ENCODE peak calls at places on chromosomes 1 and 21, in seven cellular contexts. One of them, this sample, is unnamed.

GRCh38 chr1:226309398-226310122 is 596 bp upstream of the LIN9 start:
- DNase-seq in neural progenitor cell: peak
- DNase-seq in NCI-H446: peak
- DNase-seq in A172: peak
- DNase-seq in NCI-H1092: peak
- DNase-seq in GOT3: no peak
- DNase-seq in stimulated activated CD8-positive, alpha-beta memory T cell treated with anti-CD3 and anti-CD28 coated beads, Interleukin-15, amount 100 ng/mL, for 4 hours: no peak
- DNase-seq in this sample: peak

GRCh38 chr1:94050675-94051074 is 70.3 kb downstream of the ABCA4 start:
- DNase-seq in neural progenitor cell: no peak
- DNase-seq in NCI-H446: no peak
- DNase-seq in A172: no peak
- DNase-seq in NCI-H1092: no peak
- DNase-seq in GOT3: no peak
- DNase-seq in stimulated activated CD8-positive, alpha-beta memory T cell treated with anti-CD3 and anti-CD28 coated beads, Interleukin-15, amount 100 ng/mL, for 4 hours: no peak
- DNase-seq in this sample: no peak

GRCh38 chr21:28240586-28240985 is 752.1 kb downstream of the LTN1 start:
- DNase-seq in neural progenitor cell: no peak
- DNase-seq in NCI-H446: no peak
- DNase-seq in A172: no peak
- DNase-seq in NCI-H1092: no peak
- DNase-seq in GOT3: no peak
- DNase-seq in stimulated activated CD8-positive, alpha-beta memory T cell treated with anti-CD3 and anti-CD28 coated beads, Interleukin-15, amount 100 ng/mL, for 4 hours: no peak
- DNase-seq in this sample: no peak

GRCh38 chr1:6248798-6249731 is 5.1 kb downstream of the HES3 start:
- DNase-seq in neural progenitor cell: peak
- DNase-seq in NCI-H446: no peak
- DNase-seq in A172: no peak
- DNase-seq in NCI-H1092: no peak
- DNase-seq in GOT3: no peak
- DNase-seq in stimulated activated CD8-positive, alpha-beta memory T cell treated with anti-CD3 and anti-CD28 coated beads, Interleukin-15, amount 100 ng/mL, for 4 hours: no peak
- DNase-seq in this sample: peak

GRCh38 chr1:166839600-166840308 is 479 bp downstream of the POGK start:
- DNase-seq in neural progenitor cell: peak
- DNase-seq in NCI-H446: peak
- DNase-seq in A172: peak
- DNase-seq in NCI-H1092: peak
- DNase-seq in GOT3: peak
- DNase-seq in stimulated activated CD8-positive, alpha-beta memory T cell treated with anti-CD3 and anti-CD28 coated beads, Interleukin-15, amount 100 ng/mL, for 4 hours: peak
- DNase-seq in this sample: peak

GRCh38 chr1:53629101-53629691 is 109.8 kb downstream of the GLIS1 start:
- DNase-seq in neural progenitor cell: no peak
- DNase-seq in NCI-H446: no peak
- DNase-seq in A172: no peak
- DNase-seq in NCI-H1092: no peak
- DNase-seq in GOT3: no peak
- DNase-seq in stimulated activated CD8-positive, alpha-beta memory T cell treated with anti-CD3 and anti-CD28 coated beads, Interleukin-15, amount 100 ng/mL, for 4 hours: no peak
- DNase-seq in this sample: no peak

GRCh38 chr1:221431068-221431651 is 310.7 kb downstream of the DUSP10 start:
- DNase-seq in neural progenitor cell: no peak
- DNase-seq in NCI-H446: no peak
- DNase-seq in A172: peak
- DNase-seq in NCI-H1092: no peak
- DNase-seq in GOT3: no peak
- DNase-seq in stimulated activated CD8-positive, alpha-beta memory T cell treated with anti-CD3 and anti-CD28 coated beads, Interleukin-15, amount 100 ng/mL, for 4 hours: no peak
- DNase-seq in this sample: no peak

GRCh38 chr1:211613108-211613947 is 34.4 kb upstream of the SLC30A1 start:
- DNase-seq in neural progenitor cell: no peak
- DNase-seq in NCI-H446: peak
- DNase-seq in A172: peak
- DNase-seq in NCI-H1092: no peak
- DNase-seq in GOT3: peak
- DNase-seq in stimulated activated CD8-positive, alpha-beta memory T cell treated with anti-CD3 and anti-CD28 coated beads, Interleukin-15, amount 100 ng/mL, for 4 hours: no peak
- DNase-seq in this sample: no peak

GRCh38 chr1:228894442-228894989 is 159.2 kb downstream of the RHOU start:
- DNase-seq in neural progenitor cell: no peak
- DNase-seq in NCI-H446: no peak
- DNase-seq in A172: no peak
- DNase-seq in NCI-H1092: no peak
- DNase-seq in GOT3: no peak
- DNase-seq in stimulated activated CD8-positive, alpha-beta memory T cell treated with anti-CD3 and anti-CD28 coated beads, Interleukin-15, amount 100 ng/mL, for 4 hours: no peak
- DNase-seq in this sample: no peak

GRCh38 chr1:155932487-155932886 is 1.7 kb downstream of the KHDC4 start:
- DNase-seq in neural progenitor cell: no peak
- DNase-seq in NCI-H446: no peak
- DNase-seq in A172: no peak
- DNase-seq in NCI-H1092: no peak
- DNase-seq in GOT3: no peak
- DNase-seq in stimulated activated CD8-positive, alpha-beta memory T cell treated with anti-CD3 and anti-CD28 coated beads, Interleukin-15, amount 100 ng/mL, for 4 hours: no peak
- DNase-seq in this sample: no peak

GRCh38 chr1:116915182-116915611 is 5.5 kb downstream of the PTGFRN start:
- DNase-seq in neural progenitor cell: no peak
- DNase-seq in NCI-H446: peak
- DNase-seq in A172: peak
- DNase-seq in NCI-H1092: no peak
- DNase-seq in GOT3: no peak
- DNase-seq in stimulated activated CD8-positive, alpha-beta memory T cell treated with anti-CD3 and anti-CD28 coated beads, Interleukin-15, amount 100 ng/mL, for 4 hours: no peak
- DNase-seq in this sample: no peak

GRCh38 chr1:52239708-52240001 is 97.8 kb downstream of the ZFYVE9 start:
- DNase-seq in neural progenitor cell: no peak
- DNase-seq in NCI-H446: no peak
- DNase-seq in A172: no peak
- DNase-seq in NCI-H1092: no peak
- DNase-seq in GOT3: no peak
- DNase-seq in stimulated activated CD8-positive, alpha-beta memory T cell treated with anti-CD3 and anti-CD28 coated beads, Interleukin-15, amount 100 ng/mL, for 4 hours: no peak
- DNase-seq in this sample: no peak

GRCh38 chr1:234212764-234213406 is 160.4 kb upstream of the COA6 start:
- DNase-seq in neural progenitor cell: peak
- DNase-seq in NCI-H446: no peak
- DNase-seq in A172: peak
- DNase-seq in NCI-H1092: peak
- DNase-seq in GOT3: no peak
- DNase-seq in stimulated activated CD8-positive, alpha-beta memory T cell treated with anti-CD3 and anti-CD28 coated beads, Interleukin-15, amount 100 ng/mL, for 4 hours: no peak
- DNase-seq in this sample: no peak

GRCh38 chr1:60044881-60045280 is 28.7 kb downstream of the C1orf87 start:
- DNase-seq in neural progenitor cell: no peak
- DNase-seq in NCI-H446: no peak
- DNase-seq in A172: no peak
- DNase-seq in NCI-H1092: no peak
- DNase-seq in GOT3: no peak
- DNase-seq in stimulated activated CD8-positive, alpha-beta memory T cell treated with anti-CD3 and anti-CD28 coated beads, Interleukin-15, amount 100 ng/mL, for 4 hours: no peak
- DNase-seq in this sample: no peak

GRCh38 chr1:93847811-93848288 is 31.2 kb downstream of the DNTTIP2 start:
- DNase-seq in neural progenitor cell: peak
- DNase-seq in NCI-H446: peak
- DNase-seq in A172: peak
- DNase-seq in NCI-H1092: peak
- DNase-seq in GOT3: no peak
- DNase-seq in stimulated activated CD8-positive, alpha-beta memory T cell treated with anti-CD3 and anti-CD28 coated beads, Interleukin-15, amount 100 ng/mL, for 4 hours: peak
- DNase-seq in this sample: peak

GRCh38 chr1:59971464-59971911 is 44.9 kb upstream of the CYP2J2 start:
- DNase-seq in neural progenitor cell: peak
- DNase-seq in NCI-H446: peak
- DNase-seq in A172: peak
- DNase-seq in NCI-H1092: peak
- DNase-seq in GOT3: peak
- DNase-seq in stimulated activated CD8-positive, alpha-beta memory T cell treated with anti-CD3 and anti-CD28 coated beads, Interleukin-15, amount 100 ng/mL, for 4 hours: no peak
- DNase-seq in this sample: peak

GRCh38 chr1:170247751-170248521 is 102.2 kb downstream of the NTMT2 start:
- DNase-seq in neural progenitor cell: no peak
- DNase-seq in NCI-H446: no peak
- DNase-seq in A172: no peak
- DNase-seq in NCI-H1092: no peak
- DNase-seq in GOT3: no peak
- DNase-seq in stimulated activated CD8-positive, alpha-beta memory T cell treated with anti-CD3 and anti-CD28 coated beads, Interleukin-15, amount 100 ng/mL, for 4 hours: no peak
- DNase-seq in this sample: no peak

GRCh38 chr1:36831171-36831810 is 203.0 kb downstream of the GRIK3 start:
- DNase-seq in neural progenitor cell: no peak
- DNase-seq in NCI-H446: peak
- DNase-seq in A172: no peak
- DNase-seq in NCI-H1092: peak
- DNase-seq in GOT3: no peak
- DNase-seq in stimulated activated CD8-positive, alpha-beta memory T cell treated with anti-CD3 and anti-CD28 coated beads, Interleukin-15, amount 100 ng/mL, for 4 hours: no peak
- DNase-seq in this sample: peak

GRCh38 chr1:81670286-81670685 is 130.4 kb upstream of the ADGRL2 start:
- DNase-seq in neural progenitor cell: no peak
- DNase-seq in NCI-H446: peak
- DNase-seq in A172: peak
- DNase-seq in NCI-H1092: peak
- DNase-seq in GOT3: no peak
- DNase-seq in stimulated activated CD8-positive, alpha-beta memory T cell treated with anti-CD3 and anti-CD28 coated beads, Interleukin-15, amount 100 ng/mL, for 4 hours: no peak
- DNase-seq in this sample: peak

GRCh38 chr1:174640783-174641182 is 193.0 kb downstream of the GPR52 start:
- DNase-seq in neural progenitor cell: no peak
- DNase-seq in NCI-H446: no peak
- DNase-seq in A172: no peak
- DNase-seq in NCI-H1092: no peak
- DNase-seq in GOT3: no peak
- DNase-seq in stimulated activated CD8-positive, alpha-beta memory T cell treated with anti-CD3 and anti-CD28 coated beads, Interleukin-15, amount 100 ng/mL, for 4 hours: no peak
- DNase-seq in this sample: no peak

GRCh38 chr1:246012271-246012854 is 494.7 kb downstream of the SMYD3 start:
- DNase-seq in neural progenitor cell: peak
- DNase-seq in NCI-H446: no peak
- DNase-seq in A172: peak
- DNase-seq in NCI-H1092: peak
- DNase-seq in GOT3: no peak
- DNase-seq in stimulated activated CD8-positive, alpha-beta memory T cell treated with anti-CD3 and anti-CD28 coated beads, Interleukin-15, amount 100 ng/mL, for 4 hours: no peak
- DNase-seq in this sample: no peak

GRCh38 chr1:187374130-187374529 is 545.4 kb downstream of the PLA2G4A start:
- DNase-seq in neural progenitor cell: no peak
- DNase-seq in NCI-H446: no peak
- DNase-seq in A172: no peak
- DNase-seq in NCI-H1092: no peak
- DNase-seq in GOT3: no peak
- DNase-seq in stimulated activated CD8-positive, alpha-beta memory T cell treated with anti-CD3 and anti-CD28 coated beads, Interleukin-15, amount 100 ng/mL, for 4 hours: no peak
- DNase-seq in this sample: no peak

GRCh38 chr1:159429074-159429861 is 2.7 kb upstream of the OR10J4 start:
- DNase-seq in neural progenitor cell: no peak
- DNase-seq in NCI-H446: no peak
- DNase-seq in A172: peak
- DNase-seq in NCI-H1092: no peak
- DNase-seq in GOT3: peak
- DNase-seq in stimulated activated CD8-positive, alpha-beta memory T cell treated with anti-CD3 and anti-CD28 coated beads, Interleukin-15, amount 100 ng/mL, for 4 hours: no peak
- DNase-seq in this sample: no peak

GRCh38 chr1:13224480-13225060 is 1.4 kb downstream of the PRAMEF18 start:
- DNase-seq in neural progenitor cell: no peak
- DNase-seq in NCI-H446: no peak
- DNase-seq in A172: no peak
- DNase-seq in NCI-H1092: no peak
- DNase-seq in GOT3: no peak
- DNase-seq in stimulated activated CD8-positive, alpha-beta memory T cell treated with anti-CD3 and anti-CD28 coated beads, Interleukin-15, amount 100 ng/mL, for 4 hours: no peak
- DNase-seq in this sample: no peak

GRCh38 chr1:41919131-41919530 is 409 bp upstream of the HIVEP3 start:
- DNase-seq in neural progenitor cell: no peak
- DNase-seq in NCI-H446: no peak
- DNase-seq in A172: no peak
- DNase-seq in NCI-H1092: no peak
- DNase-seq in GOT3: no peak
- DNase-seq in stimulated activated CD8-positive, alpha-beta memory T cell treated with anti-CD3 and anti-CD28 coated beads, Interleukin-15, amount 100 ng/mL, for 4 hours: no peak
- DNase-seq in this sample: no peak

GRCh38 chr1:35097224-35097623 is 18.0 kb downstream of the ZMYM1 start:
- DNase-seq in neural progenitor cell: no peak
- DNase-seq in NCI-H446: no peak
- DNase-seq in A172: no peak
- DNase-seq in NCI-H1092: no peak
- DNase-seq in GOT3: no peak
- DNase-seq in stimulated activated CD8-positive, alpha-beta memory T cell treated with anti-CD3 and anti-CD28 coated beads, Interleukin-15, amount 100 ng/mL, for 4 hours: no peak
- DNase-seq in this sample: no peak

GRCh38 chr1:9198538-9199361 is 35.8 kb upstream of the H6PD start:
- DNase-seq in neural progenitor cell: peak
- DNase-seq in NCI-H446: no peak
- DNase-seq in A172: no peak
- DNase-seq in NCI-H1092: no peak
- DNase-seq in GOT3: no peak
- DNase-seq in stimulated activated CD8-positive, alpha-beta memory T cell treated with anti-CD3 and anti-CD28 coated beads, Interleukin-15, amount 100 ng/mL, for 4 hours: no peak
- DNase-seq in this sample: no peak

GRCh38 chr1:91075233-91076135 is 53.6 kb upstream of the ZNF644 start:
- DNase-seq in neural progenitor cell: no peak
- DNase-seq in NCI-H446: no peak
- DNase-seq in A172: no peak
- DNase-seq in NCI-H1092: no peak
- DNase-seq in GOT3: no peak
- DNase-seq in stimulated activated CD8-positive, alpha-beta memory T cell treated with anti-CD3 and anti-CD28 coated beads, Interleukin-15, amount 100 ng/mL, for 4 hours: no peak
- DNase-seq in this sample: no peak

GRCh38 chr1:229058111-229058551 is 212.8 kb upstream of the RAB4A start:
- DNase-seq in neural progenitor cell: no peak
- DNase-seq in NCI-H446: no peak
- DNase-seq in A172: no peak
- DNase-seq in NCI-H1092: peak
- DNase-seq in GOT3: no peak
- DNase-seq in stimulated activated CD8-positive, alpha-beta memory T cell treated with anti-CD3 and anti-CD28 coated beads, Interleukin-15, amount 100 ng/mL, for 4 hours: peak
- DNase-seq in this sample: no peak

GRCh38 chr21:44458971-44459711 is 3.8 kb downstream of the LRRC3 start:
- DNase-seq in neural progenitor cell: no peak
- DNase-seq in NCI-H446: no peak
- DNase-seq in A172: no peak
- DNase-seq in NCI-H1092: no peak
- DNase-seq in GOT3: no peak
- DNase-seq in stimulated activated CD8-positive, alpha-beta memory T cell treated with anti-CD3 and anti-CD28 coated beads, Interleukin-15, amount 100 ng/mL, for 4 hours: no peak
- DNase-seq in this sample: peak

GRCh38 chr1:14674030-14674429 is 75.5 kb downstream of the KAZN start:
- DNase-seq in neural progenitor cell: no peak
- DNase-seq in NCI-H446: no peak
- DNase-seq in A172: no peak
- DNase-seq in NCI-H1092: no peak
- DNase-seq in GOT3: no peak
- DNase-seq in stimulated activated CD8-positive, alpha-beta memory T cell treated with anti-CD3 and anti-CD28 coated beads, Interleukin-15, amount 100 ng/mL, for 4 hours: no peak
- DNase-seq in this sample: no peak

GRCh38 chr1:40618108-40618507 is 47.4 kb downstream of the RIMS3 start:
- DNase-seq in neural progenitor cell: no peak
- DNase-seq in NCI-H446: no peak
- DNase-seq in A172: no peak
- DNase-seq in NCI-H1092: no peak
- DNase-seq in GOT3: no peak
- DNase-seq in stimulated activated CD8-positive, alpha-beta memory T cell treated with anti-CD3 and anti-CD28 coated beads, Interleukin-15, amount 100 ng/mL, for 4 hours: no peak
- DNase-seq in this sample: no peak

GRCh38 chr1:172719694-172720138 is 60.8 kb downstream of the FASLG start:
- DNase-seq in neural progenitor cell: peak
- DNase-seq in NCI-H446: no peak
- DNase-seq in A172: peak
- DNase-seq in NCI-H1092: no peak
- DNase-seq in GOT3: no peak
- DNase-seq in stimulated activated CD8-positive, alpha-beta memory T cell treated with anti-CD3 and anti-CD28 coated beads, Interleukin-15, amount 100 ng/mL, for 4 hours: no peak
- DNase-seq in this sample: no peak

GRCh38 chr1:23529146-23530088 is 1.6 kb downstream of the E2F2 start:
- DNase-seq in neural progenitor cell: no peak
- DNase-seq in NCI-H446: peak
- DNase-seq in A172: no peak
- DNase-seq in NCI-H1092: no peak
- DNase-seq in GOT3: no peak
- DNase-seq in stimulated activated CD8-positive, alpha-beta memory T cell treated with anti-CD3 and anti-CD28 coated beads, Interleukin-15, amount 100 ng/mL, for 4 hours: no peak
- DNase-seq in this sample: no peak

GRCh38 chr1:94727846-94728715 is 92.1 kb upstream of the SLC44A3 start:
- DNase-seq in neural progenitor cell: no peak
- DNase-seq in NCI-H446: no peak
- DNase-seq in A172: peak
- DNase-seq in NCI-H1092: no peak
- DNase-seq in GOT3: no peak
- DNase-seq in stimulated activated CD8-positive, alpha-beta memory T cell treated with anti-CD3 and anti-CD28 coated beads, Interleukin-15, amount 100 ng/mL, for 4 hours: no peak
- DNase-seq in this sample: no peak

GRCh38 chr21:15212214-15212613 is 147.4 kb upstream of the NRIP1 start:
- DNase-seq in neural progenitor cell: no peak
- DNase-seq in NCI-H446: no peak
- DNase-seq in A172: no peak
- DNase-seq in NCI-H1092: no peak
- DNase-seq in GOT3: no peak
- DNase-seq in stimulated activated CD8-positive, alpha-beta memory T cell treated with anti-CD3 and anti-CD28 coated beads, Interleukin-15, amount 100 ng/mL, for 4 hours: no peak
- DNase-seq in this sample: no peak

This sample was measured in kidney.